ENCODE peak calls at places on chromosome 5, in nine cellular contexts. One of them, this sample, is unnamed.

GRCh38 chr5:88761269-88761880 is 121.6 kb downstream of the MEF2C start:
- DNase-seq in gastrocnemius medialis: no peak
- DNase-seq in HepG2: no peak
- DNase-seq in spleen: no peak
- DNase-seq in A549: no peak
- DNase-seq in esophagus muscularis mucosa: no peak
- DNase-seq in right lobe of liver: no peak
- DNase-seq in GM12892: no peak
- DNase-seq in heart left ventricle: no peak
- DNase-seq in this sample: no peak

GRCh38 chr5:122999947-123000563 is 36.5 kb downstream of the PPIC start:
- DNase-seq in gastrocnemius medialis: no peak
- DNase-seq in HepG2: peak
- DNase-seq in spleen: no peak
- DNase-seq in A549: peak
- DNase-seq in esophagus muscularis mucosa: no peak
- DNase-seq in right lobe of liver: peak
- DNase-seq in GM12892: peak
- DNase-seq in heart left ventricle: no peak
- DNase-seq in this sample: peak

GRCh38 chr5:54113060-54113459 is 197.3 kb downstream of the ARL15 start:
- DNase-seq in gastrocnemius medialis: no peak
- DNase-seq in HepG2: no peak
- DNase-seq in spleen: no peak
- DNase-seq in A549: no peak
- DNase-seq in esophagus muscularis mucosa: no peak
- DNase-seq in right lobe of liver: no peak
- DNase-seq in GM12892: no peak
- DNase-seq in heart left ventricle: no peak
- DNase-seq in this sample: no peak

GRCh38 chr5:175478384-175479124 is at the start of gene SFXN1:
- DNase-seq in gastrocnemius medialis: peak
- DNase-seq in HepG2: peak
- DNase-seq in spleen: peak
- DNase-seq in A549: peak
- DNase-seq in esophagus muscularis mucosa: no peak
- DNase-seq in right lobe of liver: peak
- DNase-seq in GM12892: peak
- DNase-seq in heart left ventricle: peak
- DNase-seq in this sample: peak

GRCh38 chr5:95076395-95077165 is 208.3 kb downstream of the MCTP1 start:
- DNase-seq in gastrocnemius medialis: no peak
- DNase-seq in HepG2: no peak
- DNase-seq in spleen: no peak
- DNase-seq in A549: no peak
- DNase-seq in esophagus muscularis mucosa: no peak
- DNase-seq in right lobe of liver: no peak
- DNase-seq in GM12892: no peak
- DNase-seq in heart left ventricle: no peak
- DNase-seq in this sample: no peak

GRCh38 chr5:181204561-181205401 is at the start of gene TRIM7:
- DNase-seq in gastrocnemius medialis: no peak
- DNase-seq in HepG2: no peak
- DNase-seq in spleen: peak
- DNase-seq in A549: peak
- DNase-seq in esophagus muscularis mucosa: no peak
- DNase-seq in right lobe of liver: no peak
- DNase-seq in GM12892: peak
- DNase-seq in heart left ventricle: peak
- DNase-seq in this sample: no peak

GRCh38 chr5:89613222-89613956 is 730.4 kb upstream of the MEF2C start:
- DNase-seq in gastrocnemius medialis: no peak
- DNase-seq in HepG2: no peak
- DNase-seq in spleen: no peak
- DNase-seq in A549: no peak
- DNase-seq in esophagus muscularis mucosa: no peak
- DNase-seq in right lobe of liver: no peak
- DNase-seq in GM12892: peak
- DNase-seq in heart left ventricle: no peak
- DNase-seq in this sample: no peak

GRCh38 chr5:151740336-151740942 is 18.0 kb downstream of the ATOX1 start:
- DNase-seq in gastrocnemius medialis: peak
- DNase-seq in HepG2: peak
- DNase-seq in spleen: no peak
- DNase-seq in A549: peak
- DNase-seq in esophagus muscularis mucosa: no peak
- DNase-seq in right lobe of liver: no peak
- DNase-seq in GM12892: peak
- DNase-seq in heart left ventricle: peak
- DNase-seq in this sample: peak

GRCh38 chr5:140549237-140550144 is 2.0 kb downstream of the EIF4EBP3 start:
- DNase-seq in gastrocnemius medialis: peak
- DNase-seq in HepG2: no peak
- DNase-seq in spleen: no peak
- DNase-seq in A549: no peak
- DNase-seq in esophagus muscularis mucosa: peak
- DNase-seq in right lobe of liver: no peak
- DNase-seq in GM12892: no peak
- DNase-seq in heart left ventricle: no peak
- DNase-seq in this sample: peak

GRCh38 chr5:53936481-53937352 is 373.7 kb downstream of the ARL15 start:
- DNase-seq in gastrocnemius medialis: no peak
- DNase-seq in HepG2: no peak
- DNase-seq in spleen: no peak
- DNase-seq in A549: no peak
- DNase-seq in esophagus muscularis mucosa: no peak
- DNase-seq in right lobe of liver: peak
- DNase-seq in GM12892: no peak
- DNase-seq in heart left ventricle: no peak
- DNase-seq in this sample: no peak

GRCh38 chr5:178529080-178529479 is 61.1 kb downstream of the COL23A1 start:
- DNase-seq in gastrocnemius medialis: no peak
- DNase-seq in HepG2: no peak
- DNase-seq in spleen: peak
- DNase-seq in A549: no peak
- DNase-seq in esophagus muscularis mucosa: no peak
- DNase-seq in right lobe of liver: peak
- DNase-seq in GM12892: no peak
- DNase-seq in heart left ventricle: no peak
- DNase-seq in this sample: no peak

GRCh38 chr5:17217421-17218352 is at the start of gene BASP1:
- DNase-seq in gastrocnemius medialis: peak
- DNase-seq in HepG2: no peak
- DNase-seq in spleen: peak
- DNase-seq in A549: peak
- DNase-seq in esophagus muscularis mucosa: no peak
- DNase-seq in right lobe of liver: peak
- DNase-seq in GM12892: peak
- DNase-seq in heart left ventricle: peak
- DNase-seq in this sample: no peak

DNA sequence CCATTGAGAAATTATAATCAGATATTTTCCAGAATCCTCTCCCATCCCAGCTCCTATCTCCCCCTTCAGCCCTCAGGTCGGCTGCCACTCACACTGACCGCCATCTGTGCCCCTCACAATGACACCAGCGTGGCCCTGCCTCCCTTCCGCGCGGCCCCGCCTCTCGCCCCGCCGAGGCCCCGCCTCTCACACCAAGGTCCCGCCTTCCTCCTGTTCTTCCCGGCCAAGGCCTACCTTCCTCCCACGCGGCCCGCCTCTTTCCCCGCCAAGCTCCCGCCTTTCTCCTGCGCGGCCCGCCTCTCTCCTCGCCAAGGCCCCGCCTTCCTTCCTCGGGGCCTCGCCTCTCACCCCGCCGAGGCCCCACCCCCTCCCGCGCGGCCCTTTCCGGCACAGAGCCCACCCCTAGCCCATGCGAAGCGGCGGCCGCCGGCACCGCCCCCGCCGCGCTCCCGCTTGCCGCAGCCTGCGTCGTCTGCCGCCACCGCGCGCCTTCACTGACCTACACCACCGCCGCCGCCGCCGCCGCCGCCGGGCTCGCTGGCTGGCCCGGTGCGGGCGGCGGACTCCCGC is at the start of gene DNAJC21:
- DNase-seq in gastrocnemius medialis: peak
- DNase-seq in HepG2: peak
- DNase-seq in spleen: peak
- DNase-seq in A549: peak
- DNase-seq in esophagus muscularis mucosa: peak
- DNase-seq in right lobe of liver: peak
- DNase-seq in GM12892: peak
- DNase-seq in heart left ventricle: peak
- DNase-seq in this sample: peak
- TF ChIP-seq POLR2A in gastrocnemius medialis: no peak
- TF ChIP-seq POLR2A in HepG2: peak
- TF ChIP-seq POLR2A in spleen: no peak
- TF ChIP-seq POLR2A in A549: no peak
- TF ChIP-seq POLR2A in esophagus muscularis mucosa: no peak
- TF ChIP-seq POLR2A in right lobe of liver: peak
- TF ChIP-seq POLR2A in GM12892: no peak
- TF ChIP-seq POLR2A in heart left ventricle: no peak
- TF ChIP-seq POLR2A in this sample: no peak

GRCh38 chr5:42564689-42565356 is 141.6 kb downstream of the GHR start:
- DNase-seq in gastrocnemius medialis: no peak
- DNase-seq in HepG2: no peak
- DNase-seq in spleen: no peak
- DNase-seq in A549: no peak
- DNase-seq in esophagus muscularis mucosa: no peak
- DNase-seq in right lobe of liver: no peak
- DNase-seq in GM12892: no peak
- DNase-seq in heart left ventricle: no peak
- DNase-seq in this sample: no peak
- TF ChIP-seq POLR2A in gastrocnemius medialis: no peak
- TF ChIP-seq POLR2A in HepG2: no peak
- TF ChIP-seq POLR2A in spleen: no peak
- TF ChIP-seq POLR2A in A549: no peak
- TF ChIP-seq POLR2A in esophagus muscularis mucosa: no peak
- TF ChIP-seq POLR2A in right lobe of liver: no peak
- TF ChIP-seq POLR2A in GM12892: no peak
- TF ChIP-seq POLR2A in heart left ventricle: no peak
- TF ChIP-seq POLR2A in this sample: no peak

DNA sequence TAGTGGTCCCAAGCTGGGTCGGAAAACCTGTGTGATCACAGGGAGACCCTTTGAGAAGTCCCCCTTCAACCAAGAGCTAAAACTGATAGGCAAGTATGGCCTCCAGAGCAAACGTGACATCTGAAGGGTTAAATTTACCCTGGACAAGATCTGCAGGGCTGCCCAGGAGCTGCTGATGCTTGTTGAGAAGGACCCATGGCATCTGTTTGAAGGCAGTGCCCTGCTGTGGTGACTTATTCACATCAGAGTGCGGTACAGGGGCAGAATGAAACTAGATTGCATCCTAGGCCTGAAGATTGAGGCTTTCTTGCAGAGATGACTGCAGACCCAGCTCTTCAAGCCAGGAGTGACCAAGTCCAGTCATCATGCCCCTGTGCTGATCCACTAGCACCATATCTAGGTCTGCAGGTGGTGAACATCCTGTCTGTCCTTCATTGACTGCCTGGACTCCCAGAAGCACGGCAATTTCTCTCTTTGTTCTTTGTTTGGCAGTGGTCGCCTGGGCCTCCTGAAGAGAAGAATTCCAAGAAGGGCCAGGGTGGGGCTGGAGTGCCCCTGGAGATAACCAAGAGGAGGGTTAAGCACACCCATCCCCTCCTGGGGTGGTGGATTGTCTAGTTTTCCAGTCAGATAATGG is 25.7 kb upstream of the CHD1 start:
- DNase-seq in gastrocnemius medialis: no peak
- DNase-seq in HepG2: no peak
- DNase-seq in spleen: no peak
- DNase-seq in A549: no peak
- DNase-seq in esophagus muscularis mucosa: no peak
- DNase-seq in right lobe of liver: no peak
- DNase-seq in GM12892: no peak
- DNase-seq in heart left ventricle: no peak
- DNase-seq in this sample: peak
- TF ChIP-seq POLR2A in gastrocnemius medialis: no peak
- TF ChIP-seq POLR2A in HepG2: no peak
- TF ChIP-seq POLR2A in spleen: no peak
- TF ChIP-seq POLR2A in A549: no peak
- TF ChIP-seq POLR2A in esophagus muscularis mucosa: no peak
- TF ChIP-seq POLR2A in right lobe of liver: no peak
- TF ChIP-seq POLR2A in GM12892: no peak
- TF ChIP-seq POLR2A in heart left ventricle: no peak
- TF ChIP-seq POLR2A in this sample: no peak

GRCh38 chr5:81163641-81164040 is 69.5 kb upstream of the CKMT2 start:
- DNase-seq in gastrocnemius medialis: no peak
- DNase-seq in HepG2: no peak
- DNase-seq in spleen: no peak
- DNase-seq in A549: no peak
- DNase-seq in esophagus muscularis mucosa: no peak
- DNase-seq in right lobe of liver: no peak
- DNase-seq in GM12892: no peak
- DNase-seq in heart left ventricle: no peak
- DNase-seq in this sample: no peak
- TF ChIP-seq POLR2A in gastrocnemius medialis: no peak
- TF ChIP-seq POLR2A in HepG2: no peak
- TF ChIP-seq POLR2A in spleen: no peak
- TF ChIP-seq POLR2A in A549: no peak
- TF ChIP-seq POLR2A in esophagus muscularis mucosa: no peak
- TF ChIP-seq POLR2A in right lobe of liver: no peak
- TF ChIP-seq POLR2A in GM12892: no peak
- TF ChIP-seq POLR2A in heart left ventricle: no peak
- TF ChIP-seq POLR2A in this sample: no peak